ENCODE peak calls at places on chromosomes 13 and 19, in five cellular contexts. Q is lower lobe of right lung, P is stomach, W is uterus, C is heart left ventricle. U is an unnamed sample. For H3K4me1, the result is how much of the 10 kb centered on the place peaks cover.

GRCh38 chr19:45508931-45509691 is 1.8 kb downstream of the VASP start:
- DNase-seq in Q (peak), P (peak), W (peak), C (peak), U (peak)

GRCh38 chr13:24511019-24511823 is 1.4 kb downstream of the PARP4 start:
- DNase-seq in Q (no peak), P (peak), W (no peak), C (no peak), U (peak)

GRCh38 chr13:60012503-60012902 is 151.2 kb downstream of the DIAPH3 start:
- DNase-seq in Q (no peak), P (peak), W (no peak), C (no peak), U (peak)

GRCh38 chr19:33963514-33963913 is 166.8 kb downstream of the KCTD15 start:
- DNase-seq in Q (no peak), P (no peak), W (no peak), C (no peak), U (no peak)

GRCh38 chr13:42392706-42393572 is 121.0 kb downstream of the AKAP11 start:
- DNase-seq in Q (no peak), P (no peak), W (no peak), C (no peak), U (no peak)

GRCh38 chr13:70668293-70668692 is 560.0 kb upstream of the KLHL1 start:
- DNase-seq in Q (no peak), P (no peak), W (no peak), C (no peak), U (no peak)

GRCh38 chr13:91167706-91168459 is 179.6 kb upstream of the MIR17HG start:
- DNase-seq in Q (no peak), P (no peak), W (no peak), C (no peak), U (no peak)

GRCh38 chr13:54449922-54450321 is 1421.3 kb downstream of the OLFM4 start:
- DNase-seq in Q (no peak), P (no peak), W (no peak), C (no peak), U (no peak)

GRCh38 chr13:23750383-23751121 is 138.6 kb downstream of the MIPEP start:
- DNase-seq in Q (no peak), P (no peak), W (no peak), C (no peak), U (no peak)

GRCh38 chr13:94224670-94225069 is 254.8 kb downstream of the DCT start:
- DNase-seq in Q (no peak), P (no peak), W (no peak), C (no peak), U (no peak)

GRCh38 chr13:111212517-111212873 is 97.4 kb downstream of the ARHGEF7 start:
- DNase-seq in Q (no peak), P (no peak), W (no peak), C (no peak), U (no peak)

GRCh38 chr13:110356362-110356761 is 49.3 kb downstream of the COL4A2 start:
- DNase-seq in Q (no peak), P (no peak), W (no peak), C (no peak), U (no peak)

GRCh38 chr13:102198418-102199322 is 203.2 kb downstream of the FGF14 start:
- DNase-seq in Q (no peak), P (no peak), W (no peak), C (no peak), U (no peak)

GRCh38 chr19:48510421-48511268 is 990 bp downstream of the LMTK3 start:
- DNase-seq in Q (peak), P (peak), W (peak), C (peak), U (peak)

GRCh38 chr13:95099541-95099940 is 201.7 kb downstream of the ABCC4 start:
- DNase-seq in Q (no peak), P (peak), W (no peak), C (no peak), U (no peak)

GRCh38 chr13:20993211-20993610 is 68.2 kb downstream of the LATS2 start:
- DNase-seq in Q (no peak), P (no peak), W (no peak), C (no peak), U (no peak)

GRCh38 chr19:51341066-51341465 is 873 bp downstream of the VSIG10L start:
- DNase-seq in Q (no peak), P (no peak), W (no peak), C (no peak), U (no peak)

GRCh38 chr19:29583196-29584006 is 22.7 kb upstream of the POP4 start:
- DNase-seq in Q (no peak), P (no peak), W (no peak), C (no peak), U (no peak)

GRCh38 chr19:11506101-11506555 is 489 bp upstream of the ZNF653 start:
- DNase-seq in Q (no peak), P (no peak), W (peak), C (no peak), U (no peak)

GRCh38 chr19:19860756-19861390 is 4.8 kb upstream of the ZNF253 start:
- DNase-seq in Q (no peak), P (no peak), W (no peak), C (no peak), U (peak)

GRCh38 chr19:50244695-50245094 is 41.3 kb downstream of the MYH14 start:
- DNase-seq in Q (no peak), P (no peak), W (no peak), C (no peak), U (no peak)

GRCh38 chr13:103188688-103189326 is 122.6 kb upstream of the SLC10A2 start:
- DNase-seq in Q (no peak), P (no peak), W (no peak), C (no peak), U (no peak)

GRCh38 chr19:48415395-48415794 is 21.9 kb downstream of the GRIN2D start:
- DNase-seq in Q (peak), P (peak), W (peak), C (peak), U (peak)

GRCh38 chr13:102122147-102122546 is 279.7 kb downstream of the FGF14 start:
- DNase-seq in Q (no peak), P (no peak), W (no peak), C (no peak), U (no peak)

GRCh38 chr19:42401365-42402303 is 11.5 kb upstream of the CNFN start:
- DNase-seq in Q (peak), P (peak), W (peak), C (peak), U (peak)

GRCh38 chr13:98998831-98999634 is 21.2 kb upstream of the DOCK9 start:
- DNase-seq in Q (no peak), P (no peak), W (no peak), C (no peak), U (no peak)

GRCh38 chr13:110304256-110304655 is 2.7 kb downstream of the COL4A1 start:
- DNase-seq in Q (no peak), P (no peak), W (peak), C (no peak), U (no peak)

GRCh38 chr19:19552811-19553210 is 14.7 kb downstream of the CILP2 start:
- DNase-seq in Q (no peak), P (peak), W (no peak), C (no peak), U (peak)

GRCh38 chr19:45322744-45323281 is at the start of gene CKM:
- DNase-seq in Q (no peak), P (no peak), W (no peak), C (peak), U (no peak)

GRCh38 chr19:18203408-18203862 is 407 bp downstream of the RAB3A start:
- DNase-seq in Q (peak), P (no peak), W (no peak), C (no peak), U (peak)
- H3K27ac ChIP-seq in Q (peak), P (peak), W (peak), C (peak), U (no peak)

GRCh38 chr13:29801737-29802305 is 48.6 kb downstream of the UBL3 start:
- DNase-seq in Q (peak), P (no peak), W (no peak), C (no peak), U (no peak)

GRCh38 chr13:29800687-29801086 is 49.7 kb downstream of the UBL3 start:
- DNase-seq in Q (no peak), P (no peak), W (no peak), C (no peak), U (no peak)

GRCh38 chr13:29802621-29803020 is 47.8 kb downstream of the UBL3 start:
- DNase-seq in Q (no peak), P (no peak), W (no peak), C (no peak), U (no peak)

GRCh38 chr13:29801102-29801501 is 49.3 kb downstream of the UBL3 start:
- DNase-seq in Q (no peak), P (no peak), W (no peak), C (no peak), U (no peak)

DNA sequence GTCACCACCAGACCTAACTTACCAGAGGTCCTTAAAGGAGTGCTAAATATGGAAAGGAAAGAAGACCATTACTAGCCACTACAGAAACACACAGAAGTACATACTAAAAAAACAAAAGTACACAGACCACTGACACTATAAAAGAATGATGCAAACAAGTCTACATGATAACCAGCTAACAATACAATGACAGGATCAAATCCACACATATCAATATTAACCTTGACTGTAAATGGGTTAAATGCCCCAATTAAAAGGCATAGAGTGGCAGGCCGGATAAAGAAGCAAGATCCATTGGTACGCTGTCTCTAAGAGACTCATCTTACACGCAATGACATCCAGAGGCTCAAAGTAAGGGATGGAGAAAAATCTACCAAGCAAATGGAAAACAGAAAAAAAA is 47.2 kb downstream of the UBL3 start:
- DNase-seq in Q (no peak), P (no peak), W (no peak), C (no peak), U (no peak)
- H3K4me1 ChIP-seq in Q (under half), P (half or more), W (under half), C (under half), U (under half)

GRCh38 chr13:113448545-113448884 is 4.8 kb downstream of the ADPRHL1 start:
- DNase-seq in Q (no peak), P (peak), W (no peak), C (peak), U (peak)
- H3K27ac ChIP-seq in Q (peak), P (peak), W (no peak), C (peak), U (no peak)

DNA sequence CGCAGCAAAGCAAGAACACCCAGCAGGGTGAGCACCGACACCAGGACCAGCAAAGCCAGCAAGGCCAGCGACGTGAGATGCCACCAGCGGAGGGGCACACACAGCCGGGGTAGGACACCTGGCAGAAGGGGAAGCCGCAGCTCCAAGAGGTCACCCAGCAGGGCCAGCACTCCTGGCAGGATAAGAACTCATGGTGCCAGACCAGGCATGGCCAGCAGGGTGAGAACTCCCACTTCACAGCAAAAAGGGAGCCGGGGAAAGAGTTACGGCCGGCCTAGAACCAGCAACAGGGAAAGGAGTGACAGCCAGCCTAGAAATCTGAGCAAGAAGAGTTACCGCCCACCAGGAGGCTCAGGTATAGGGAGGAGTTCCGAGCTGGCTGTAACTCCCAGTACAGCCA is 486 bp downstream of the SRRM5 start:
- DNase-seq in Q (no peak), P (no peak), W (no peak), C (no peak), U (no peak)
- H3K4me1 ChIP-seq in Q (under half), P (under half), W (under half), C (under half), U (under half)

DNA sequence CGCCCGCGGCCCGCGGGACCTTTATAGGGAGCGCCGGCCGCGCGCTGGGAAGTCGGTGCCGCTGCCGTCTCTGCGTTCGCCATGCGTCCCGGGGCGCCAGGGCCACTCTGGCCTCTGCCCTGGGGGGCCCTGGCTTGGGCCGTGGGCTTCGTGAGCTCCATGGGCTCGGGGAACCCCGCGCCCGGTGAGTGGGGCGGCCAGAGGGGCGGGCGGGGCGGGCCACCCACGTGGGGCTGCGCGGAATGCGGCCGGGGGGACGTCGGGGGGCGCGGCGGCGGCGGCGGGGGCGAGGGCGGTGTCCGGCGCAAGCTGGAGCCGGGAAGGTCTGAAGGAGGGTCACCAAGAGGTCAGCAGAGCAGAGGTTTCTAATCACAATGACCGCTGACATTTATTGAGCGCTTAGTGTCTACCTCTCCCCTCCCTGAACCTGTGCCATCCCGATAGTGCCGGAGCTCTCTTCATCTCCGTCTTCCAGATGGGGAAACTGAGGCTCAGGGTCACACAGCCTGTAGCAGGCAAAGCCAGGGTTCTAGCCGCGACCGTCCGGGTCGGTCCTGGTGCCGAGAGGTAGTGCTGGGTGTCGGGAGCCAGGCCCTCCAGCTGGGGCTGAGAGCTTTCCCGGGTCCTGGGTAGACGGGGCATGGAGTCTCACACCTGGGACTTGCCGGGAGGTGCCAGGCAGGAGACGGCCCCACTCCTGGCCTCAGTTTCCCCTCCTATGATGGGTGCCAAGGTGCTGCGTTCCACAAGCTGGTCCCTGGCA is at the start of gene FSTL3:
- DNase-seq in Q (no peak), P (no peak), W (peak), C (peak), U (no peak)
- H3K27ac ChIP-seq in Q (peak), P (peak), W (peak), C (peak), U (no peak)

DNA sequence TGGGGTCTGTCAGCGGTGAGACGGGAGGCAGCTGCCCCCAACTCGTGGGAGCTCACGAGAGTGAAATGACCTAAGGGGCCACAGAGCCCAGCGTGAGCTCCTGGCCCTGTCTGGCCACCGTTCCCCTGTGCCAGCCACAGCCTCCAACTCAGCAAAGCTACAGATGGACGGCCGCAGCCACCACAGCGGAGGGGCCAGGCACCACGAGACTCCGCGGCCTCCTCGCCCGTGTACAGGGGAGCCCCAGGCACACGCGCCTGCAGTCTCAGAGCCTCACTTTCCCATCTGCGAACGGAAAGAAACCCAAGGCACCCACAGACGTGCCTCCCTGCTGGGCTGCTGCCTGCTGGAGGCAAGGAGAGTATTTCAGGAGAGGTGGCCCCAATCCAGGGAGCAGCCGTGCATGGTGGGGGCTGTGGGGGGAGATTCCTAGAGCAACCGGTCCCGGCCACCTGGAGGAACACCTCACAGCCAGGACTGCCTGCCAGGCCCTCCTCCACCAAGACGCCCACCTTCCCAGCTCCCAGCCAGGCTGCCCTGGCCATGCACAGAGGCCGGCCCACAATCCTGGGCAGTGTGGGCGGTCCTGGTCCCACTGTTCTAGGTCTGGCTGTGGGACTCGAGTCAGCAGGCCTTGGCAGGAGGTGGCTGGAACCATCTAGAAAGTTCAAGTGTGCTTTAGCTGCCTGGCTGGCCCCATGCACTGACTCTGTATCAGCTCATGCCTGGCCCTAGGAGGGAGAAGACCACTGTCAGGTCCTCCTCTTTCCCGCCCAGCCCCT is 1.9 kb downstream of the MKNK2 start:
- DNase-seq in Q (peak), P (no peak), W (no peak), C (no peak), U (peak)
- H3K4me1 ChIP-seq in Q (half or more), P (half or more), W (under half), C (half or more), U (half or more)

GRCh38 chr13:74206855-74207254 is 72.7 kb upstream of the KLF12 start:
- DNase-seq in Q (no peak), P (no peak), W (no peak), C (no peak), U (no peak)

GRCh38 chr13:74203576-74203975 is 69.4 kb upstream of the KLF12 start:
- DNase-seq in Q (no peak), P (no peak), W (no peak), C (no peak), U (no peak)

GRCh38 chr13:74204606-74205312 is 70.6 kb upstream of the KLF12 start:
- DNase-seq in Q (no peak), P (no peak), W (no peak), C (no peak), U (no peak)

GRCh38 chr13:74206061-74206561 is 71.9 kb upstream of the KLF12 start:
- DNase-seq in Q (no peak), P (no peak), W (no peak), C (no peak), U (no peak)

DNA sequence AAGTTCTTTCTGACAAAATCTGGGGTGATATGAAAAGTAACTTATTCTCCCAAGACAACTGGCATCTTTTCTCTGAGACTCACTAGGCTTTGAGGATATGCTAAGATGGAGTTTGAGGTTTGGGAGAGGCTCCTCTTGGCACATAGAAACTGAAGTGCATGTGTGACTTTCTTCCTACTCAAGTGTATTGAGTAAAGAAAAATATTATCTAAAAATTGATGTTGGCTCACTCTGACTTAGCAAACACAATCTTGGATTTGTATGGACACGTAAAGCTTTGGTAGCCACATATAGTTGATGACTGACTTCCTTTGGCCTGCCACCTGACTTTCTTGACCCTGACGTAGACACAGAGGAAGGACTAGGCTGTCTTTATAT is 71.1 kb upstream of the KLF12 start:
- DNase-seq in Q (no peak), P (no peak), W (no peak), C (no peak), U (no peak)
- H3K27ac ChIP-seq in Q (no peak), P (no peak), W (no peak), C (no peak), U (no peak)

DNA sequence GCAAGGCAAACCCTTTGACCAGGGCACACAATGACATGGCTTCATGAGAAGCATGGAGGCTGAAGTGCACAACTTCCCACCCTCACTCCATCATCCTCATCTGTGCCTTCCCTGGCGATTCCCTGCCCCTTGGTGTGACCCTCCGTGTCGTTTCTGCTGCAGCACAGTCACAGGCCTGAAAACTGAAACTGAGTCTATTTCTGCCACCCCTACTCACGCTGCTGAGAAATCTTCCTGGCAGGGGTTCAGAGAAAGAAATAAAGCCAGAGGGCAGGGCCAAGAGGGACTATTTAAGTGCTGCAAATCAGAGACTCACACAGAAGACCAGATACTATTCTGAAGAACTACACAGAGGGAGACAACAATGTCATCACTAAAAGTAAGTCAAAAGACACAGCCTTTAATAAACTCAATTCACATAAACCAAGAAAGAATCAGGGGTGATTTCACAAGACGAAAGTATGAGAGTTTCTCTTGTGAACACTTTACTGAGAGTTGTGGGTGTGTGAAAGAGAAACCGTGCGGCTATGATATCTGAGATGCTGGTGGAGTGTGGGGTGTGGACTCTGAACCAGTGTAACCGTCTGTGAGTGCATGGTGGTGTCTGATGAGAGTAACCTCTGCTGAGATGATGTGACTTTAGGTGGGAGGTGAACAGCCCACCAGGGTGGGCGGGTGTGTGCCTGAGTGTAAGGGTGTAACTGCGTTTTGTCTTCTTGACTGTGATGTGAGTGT is 23.5 kb downstream of the LGALS16 start:
- DNase-seq in Q (no peak), P (no peak), W (no peak), C (no peak), U (no peak)
- H3K4me1 ChIP-seq in Q (under half), P (under half), W (under half), C (under half), U (under half)

GRCh38 chr19:36150586-36150985 is 1.7 kb downstream of the COX7A1 start:
- DNase-seq in Q (no peak), P (no peak), W (no peak), C (no peak), U (no peak)
- H3K27ac ChIP-seq in Q (peak), P (peak), W (peak), C (peak), U (no peak)